ENCODE peak calls at places on chromosomes 12 and 14, in nine cellular contexts. O is activated CD8-positive, alpha-beta memory T cell treated with anti-CD3 and anti-CD28 coated beads for 48 hours; X is fibroblast of pulmonary artery; W is lower leg skin; M is fibroblast of the aortic adventitia; I is tibial nerve; A is ACHN; F is stimulated activated CD8-positive, alpha-beta memory T cell treated with anti-CD3 and anti-CD28 coated beads, Interleukin-2, amount 100 ng/mL, for 1 hour; N is NCI-H510A. R is an unnamed sample.

GRCh38 chr14:26032348-26032747 is 565.5 kb downstream of the NOVA1 start:
- DNase-seq in O (no peak), X (no peak), W (no peak), M (no peak), I (no peak), A (no peak), F (no peak), N (no peak), R (no peak)

GRCh38 chr12:462936-463705 is 3.4 kb downstream of the B4GALNT3 start:
- DNase-seq in O (no peak), X (no peak), W (no peak), M (no peak), I (no peak), A (no peak), F (no peak), N (no peak), R (no peak)

GRCh38 chr14:32940066-32940651 is 1.5 kb downstream of the NPAS3 start:
- DNase-seq in O (no peak), X (peak), W (no peak), M (peak), I (no peak), A (no peak), F (no peak), N (no peak), R (no peak)

GRCh38 chr12:1690578-1691122 is at the start of gene ADIPOR2:
- DNase-seq in O (peak), X (peak), W (peak), M (peak), I (peak), A (peak), F (peak), N (peak), R (peak)

GRCh38 chr14:98867146-98867545 is 404.9 kb downstream of the BCL11B start:
- DNase-seq in O (no peak), X (no peak), W (peak), M (no peak), I (no peak), A (no peak), F (no peak), N (no peak), R (no peak)

GRCh38 chr14:33369972-33370371 is 431.3 kb downstream of the NPAS3 start:
- DNase-seq in O (no peak), X (no peak), W (no peak), M (no peak), I (no peak), A (no peak), F (no peak), N (no peak), R (no peak)

GRCh38 chr12:106245767-106246166 is 2.1 kb downstream of the CKAP4 start:
- DNase-seq in O (no peak), X (peak), W (peak), M (peak), I (no peak), A (peak), F (no peak), N (no peak), R (peak)

GRCh38 chr12:9221476-9221875 is 13.3 kb upstream of the PZP start:
- DNase-seq in O (no peak), X (no peak), W (no peak), M (no peak), I (no peak), A (no peak), F (no peak), N (no peak), R (no peak)

GRCh38 chr12:75684678-75685620 is 173.5 kb upstream of the KRR1 start:
- DNase-seq in O (no peak), X (peak), W (no peak), M (peak), I (no peak), A (no peak), F (no peak), N (no peak), R (no peak)

GRCh38 chr12:18782827-18783226 is 44.9 kb downstream of the CAPZA3 start:
- DNase-seq in O (no peak), X (no peak), W (no peak), M (no peak), I (no peak), A (no peak), F (no peak), N (no peak), R (peak)

GRCh38 chr12:4148418-4149056 is 125.0 kb upstream of the CCND2 start:
- DNase-seq in O (no peak), X (no peak), W (peak), M (no peak), I (peak), A (no peak), F (no peak), N (no peak), R (peak)

GRCh38 chr14:61374284-61374683 is 52.9 kb downstream of the PRKCH start:
- DNase-seq in O (no peak), X (no peak), W (no peak), M (no peak), I (no peak), A (no peak), F (no peak), N (no peak), R (no peak)

GRCh38 chr14:93975791-93976476 is 436 bp downstream of the ASB2 start:
- DNase-seq in O (no peak), X (no peak), W (no peak), M (no peak), I (no peak), A (no peak), F (no peak), N (no peak), R (no peak)

R was measured in myocyte.